ENCODE peak calls at places on chromosome 6, in eight cellular contexts. C is activated naive CD8-positive, alpha-beta T cell treated with anti-CD3 and anti-CD28 coated beads for 36 hours; A is posterior cingulate gyrus; O is iris pigment epithelial cell; I is heart left ventricle; F is endodermal cell; B is activated CD8-positive, alpha-beta memory T cell treated with anti-CD3 and anti-CD28 coated beads for 48 hours; J is activated gamma-delta T cell treated with Interleukin-2 at 50 U/mL for 16 hours. E is an unnamed sample.

GRCh38 chr6:68226460-68226859 is 408.6 kb upstream of the ADGRB3 start:
- DNase-seq in A (no peak), F (no peak), I (no peak), O (no peak), J (no peak), C (no peak), B (no peak), E (no peak)

GRCh38 chr6:151389640-151390275 is 1.6 kb downstream of the ZBTB2 start:
- DNase-seq in F (no peak), B (no peak), I (peak), A (peak), O (peak), J (no peak), C (no peak), E (peak)

GRCh38 chr6:41634657-41635056 is 3.6 kb upstream of the MDFI start:
- DNase-seq in A (no peak), J (no peak), I (no peak), C (no peak), O (peak), B (no peak), F (peak), E (no peak)

GRCh38 chr6:136791296-136792065 is 796 bp downstream of the MAP3K5 start:
- DNase-seq in O (peak), A (peak), I (peak), B (peak), F (peak), J (peak), C (peak), E (peak)

GRCh38 chr6:75368151-75368779 is 83.7 kb upstream of the TMEM30A start:
- DNase-seq in C (peak), O (no peak), A (no peak), I (no peak), F (peak), B (no peak), J (no peak), E (peak)

GRCh38 chr6:84172080-84172479 is 55.4 kb downstream of the CEP162 start:
- DNase-seq in J (no peak), F (no peak), B (no peak), O (no peak), I (no peak), C (no peak), A (no peak), E (no peak)

GRCh38 chr6:155183095-155183494 is 80.7 kb upstream of the CLDN20 start:
- DNase-seq in I (no peak), J (no peak), A (no peak), B (no peak), F (no peak), C (no peak), O (no peak), E (no peak)

GRCh38 chr6:42281016-42281533 is 63.4 kb upstream of the MRPS10 start:
- DNase-seq in J (no peak), A (no peak), F (no peak), C (no peak), B (no peak), O (no peak), I (no peak), E (no peak)

GRCh38 chr6:75202676-75203131 is 3.1 kb downstream of the COL12A1 start:
- DNase-seq in F (peak), C (no peak), O (peak), A (no peak), J (no peak), B (no peak), I (no peak), E (peak)

GRCh38 chr6:111768431-111768770 is 104.9 kb downstream of the FYN start:
- DNase-seq in F (no peak), J (no peak), B (no peak), O (no peak), I (no peak), C (no peak), A (no peak), E (no peak)

GRCh38 chr6:160667854-160668481 is 3.9 kb upstream of the LPA start:
- DNase-seq in O (peak), B (peak), I (no peak), A (no peak), C (peak), F (peak), J (no peak), E (no peak)

GRCh38 chr6:10140824-10141223 is 274.1 kb downstream of the TFAP2A start:
- DNase-seq in J (no peak), I (no peak), C (no peak), B (no peak), O (peak), F (no peak), A (no peak), E (no peak)

GRCh38 chr6:110625883-110626282 is 149.5 kb upstream of the SLC22A16 start:
- DNase-seq in O (peak), B (no peak), A (no peak), I (no peak), F (no peak), J (no peak), C (no peak), E (peak)

GRCh38 chr6:101114703-101115102 is 233.6 kb upstream of the ASCC3 start:
- DNase-seq in B (no peak), J (no peak), A (no peak), I (no peak), C (no peak), F (no peak), O (peak), E (peak)

GRCh38 chr6:130600880-130601341 is 226.3 kb upstream of the SMLR1 start:
- DNase-seq in C (no peak), J (no peak), I (no peak), A (no peak), F (no peak), O (peak), B (no peak), E (peak)

GRCh38 chr6:165895421-165896165 is 232.6 kb upstream of the PDE10A start:
- DNase-seq in C (no peak), B (no peak), J (no peak), A (no peak), I (no peak), O (no peak), F (peak), E (peak)

GRCh38 chr6:43096451-43097097 is 20.5 kb downstream of the PTK7 start:
- DNase-seq in C (no peak), A (no peak), F (peak), J (no peak), O (peak), I (no peak), B (no peak), E (peak)

GRCh38 chr6:130681028-130681427 is 146.2 kb upstream of the SMLR1 start:
- DNase-seq in I (no peak), C (no peak), O (peak), A (no peak), F (no peak), J (no peak), B (no peak), E (peak)

GRCh38 chr6:79404261-79404660 is 133.0 kb downstream of the LCA5 start:
- DNase-seq in O (no peak), C (no peak), A (no peak), B (no peak), I (no peak), J (no peak), F (peak), E (no peak)

GRCh38 chr6:150363733-150364132 is 5.1 kb upstream of the IYD start:
- DNase-seq in I (no peak), B (no peak), A (no peak), F (no peak), C (no peak), J (no peak), O (no peak), E (no peak)

GRCh38 chr6:132279592-132280139 is 121.6 kb downstream of the MOXD1 start:
- DNase-seq in J (peak), O (peak), I (peak), B (peak), F (peak), A (peak), C (peak), E (peak)

GRCh38 chr6:160992323-160993314 is 1.1 kb downstream of the MAP3K4 start:
- DNase-seq in F (peak), A (peak), J (peak), I (no peak), O (peak), C (peak), B (peak), E (peak)

GRCh38 chr6:23003671-23004598 is 434.6 kb downstream of the HDGFL1 start:
- DNase-seq in F (no peak), I (no peak), J (no peak), A (no peak), O (peak), C (no peak), B (no peak), E (peak)

GRCh38 chr6:21219856-21220255 is 373.7 kb upstream of the SOX4 start:
- DNase-seq in C (no peak), I (no peak), O (no peak), B (no peak), A (no peak), F (no peak), J (no peak), E (no peak)

GRCh38 chr6:148967546-148967945 is 220.7 kb downstream of the UST start:
- DNase-seq in F (peak), O (no peak), J (no peak), I (no peak), C (no peak), A (peak), B (no peak), E (no peak)

GRCh38 chr6:109282732-109283131 is 99.5 kb downstream of the CD164 start:
- DNase-seq in J (no peak), I (no peak), O (no peak), B (no peak), A (no peak), C (no peak), F (no peak), E (no peak)

GRCh38 chr6:17851001-17851719 is 136.3 kb downstream of the KIF13A start:
- DNase-seq in F (no peak), J (no peak), A (no peak), O (peak), C (no peak), I (no peak), B (no peak), E (peak)

GRCh38 chr6:42450314-42451145 is 1.2 kb downstream of the TRERF1 start:
- DNase-seq in A (no peak), C (peak), J (peak), F (peak), O (peak), I (no peak), B (no peak), E (no peak)

GRCh38 chr6:31246051-31246495 is 25.8 kb downstream of the HLA-C start:
- DNase-seq in C (no peak), F (no peak), J (no peak), A (no peak), O (peak), I (no peak), B (no peak), E (peak)

GRCh38 chr6:145898376-145898775 is 65.8 kb downstream of the SHPRH start:
- DNase-seq in B (no peak), I (no peak), A (no peak), F (no peak), O (peak), J (no peak), C (no peak), E (peak)

GRCh38 chr6:87789198-87789899 is 87.3 kb upstream of the AKIRIN2 start:
- DNase-seq in O (peak), F (no peak), B (no peak), A (no peak), I (no peak), J (no peak), C (no peak), E (peak)

GRCh38 chr6:52016918-52017748 is 70.3 kb downstream of the PKHD1 start:
- DNase-seq in F (peak), C (no peak), I (no peak), J (no peak), B (no peak), A (no peak), O (no peak), E (no peak)

GRCh38 chr6:36997811-36998722 is 7.4 kb upstream of the FGD2 start:
- DNase-seq in J (no peak), A (no peak), O (no peak), F (peak), B (no peak), C (no peak), I (no peak), E (no peak)